ENCODE peak calls at places on chromosomes 3 and 15, in seven cellular contexts. S, N, R, P, V, Z and Q are unnamed samples.
A peak's percentile ranks its signal among the peaks of the same experiment; 100 is the strongest.

GRCh38 chr3:149472393-149472792 is 2.1 kb upstream of the TM4SF4 start:
- DNase-seq in N (no peak), P (no peak), S (no peak), R (no peak), V (no peak), Z (no peak), Q (no peak)

GRCh38 chr15:55222588-55222987 is 25.8 kb upstream of the RSL24D1 start:
- DNase-seq in P (peak; percentile 52), Z (no peak), R (no peak), N (no peak), S (no peak), V (no peak), Q (no peak)

GRCh38 chr3:184805351-184806038 is 6.5 kb upstream of the VPS8 start:
- DNase-seq in V (peak; percentile 56), P (no peak), Z (no peak), R (no peak), N (no peak), S (peak; percentile 27), Q (no peak)

GRCh38 chr3:193974591-193974990 is 161.4 kb upstream of the HES1 start:
- DNase-seq in R (no peak), N (no peak), Z (no peak), V (no peak), P (no peak), S (peak; percentile 21), Q (no peak)

GRCh38 chr15:89383635-89384604 is 49.3 kb upstream of the POLG start:
- DNase-seq in R (peak; percentile 56), Z (peak; percentile 39), N (no peak), V (peak; percentile 93), P (no peak), S (peak; percentile 46), Q (no peak)

GRCh38 chr3:52532838-52533622 is 627 bp downstream of the NT5DC2 start:
- DNase-seq in Z (peak; percentile 70), N (peak; percentile 42), S (peak; percentile 42), R (peak; percentile 84), P (peak; percentile 77), V (no peak), Q (peak; percentile 76)

GRCh38 chr3:45635475-45636256 is 41.1 kb downstream of the LIMD1 start:
- DNase-seq in R (no peak), S (no peak), N (no peak), Z (peak; percentile 94), V (no peak), P (no peak), Q (no peak)

GRCh38 chr3:107370902-107371301 is 6.3 kb upstream of the CCDC54 start:
- DNase-seq in V (no peak), P (no peak), Z (no peak), S (no peak), R (no peak), N (no peak), Q (no peak)

GRCh38 chr15:65374831-65375401 is 2.9 kb downstream of the IGDCC3 start:
- DNase-seq in P (no peak), R (peak; percentile 42), S (no peak), V (no peak), N (no peak), Z (no peak), Q (peak; percentile 54)

GRCh38 chr3:182693723-182694122 is 99.6 kb upstream of the ATP11B start:
- DNase-seq in P (no peak), Z (no peak), V (no peak), R (no peak), N (no peak), S (no peak), Q (no peak)

GRCh38 chr3:177141899-177142651 is 55.2 kb downstream of the TBL1XR1 start:
- DNase-seq in R (no peak), V (no peak), N (no peak), S (no peak), P (no peak), Z (no peak), Q (no peak)

GRCh38 chr15:70199124-70199482 is 101.4 kb upstream of the TLE3 start:
- DNase-seq in V (no peak), N (no peak), S (no peak), Z (no peak), P (no peak), R (no peak), Q (peak; percentile 26)

GRCh38 chr15:78750566-78750965 is 60.7 kb downstream of the ADAMTS7 start:
- DNase-seq in P (no peak), S (peak; percentile 34), R (peak; percentile 70), V (no peak), Z (no peak), N (no peak), Q (peak; percentile 25)

GRCh38 chr3:127771746-127772145 is 50.6 kb downstream of the MGLL start:
- DNase-seq in V (no peak), S (no peak), Z (no peak), N (no peak), P (no peak), R (peak; percentile 34), Q (peak; percentile 5)

GRCh38 chr3:129196601-129197000 is 12.9 kb upstream of the CNBP start:
- DNase-seq in N (no peak), P (no peak), R (no peak), V (no peak), S (peak; percentile 19), Z (no peak), Q (no peak)

GRCh38 chr3:108509873-108510272 is 523 bp downstream of the MYH15 start:
- DNase-seq in R (no peak), Z (no peak), V (no peak), N (no peak), S (no peak), P (no peak), Q (no peak)

GRCh38 chr3:127911421-127911931 is 3.6 kb upstream of the KBTBD12 start:
- DNase-seq in P (no peak), N (no peak), Z (no peak), V (no peak), S (no peak), R (no peak), Q (no peak)

GRCh38 chr15:101254157-101255065 is 2.6 kb upstream of the CHSY1 start:
- DNase-seq in N (no peak), R (no peak), P (no peak), Z (peak; percentile 28), S (no peak), V (no peak), Q (no peak)

GRCh38 chr15:25847066-25847465 is 16.1 kb downstream of the ATP10A start:
- DNase-seq in P (no peak), S (no peak), Z (no peak), R (no peak), N (no peak), V (no peak), Q (no peak)